ENCODE peak calls at places on chromosomes 5 and 9, in eight cellular contexts. W is GM23248, H is heart left ventricle, I is kidney, U is mucosa of descending colon, B is transverse colon, F is aorta, O is small intestine. X is an unnamed sample.

GRCh38 chr9:79382468-79382867 is 189.3 kb upstream of the TLE4 start:
- DNase-seq in W (no peak), H (no peak), I (no peak), U (no peak), B (no peak), F (no peak), O (no peak), X (no peak)

GRCh38 chr9:34428325-34428958 is 29.9 kb downstream of the FAM219A start:
- DNase-seq in W (no peak), H (no peak), I (no peak), U (no peak), B (no peak), F (no peak), O (no peak), X (no peak)

GRCh38 chr9:9747787-9748186 is 865.0 kb downstream of the PTPRD start:
- DNase-seq in W (no peak), H (no peak), I (no peak), U (no peak), B (no peak), F (no peak), O (no peak), X (no peak)

GRCh38 chr9:87039809-87040392 is 92.6 kb upstream of the GAS1 start:
- DNase-seq in W (peak; percentile 68), H (no peak), I (no peak), U (no peak), B (no peak), F (no peak), O (no peak), X (no peak)

GRCh38 chr5:119123280-119123679 is 52.4 kb downstream of the DMXL1 start:
- DNase-seq in W (no peak), H (no peak), I (no peak), U (no peak), B (no peak), F (no peak), O (no peak), X (no peak)

GRCh38 chr9:126609191-126609590 is 4.5 kb upstream of the LMX1B start:
- DNase-seq in W (no peak), H (no peak), I (no peak), U (no peak), B (no peak), F (no peak), O (no peak), X (no peak)

GRCh38 chr9:126860757-126861466 is 473 bp downstream of the ZBTB34 start:
- DNase-seq in W (peak; percentile 65), H (no peak), I (peak; percentile 82), U (peak; percentile 72), B (peak; percentile 57), F (peak; percentile 68), O (peak; percentile 30), X (no peak)

GRCh38 chr9:111613436-111614040 is 14.1 kb upstream of the PTGR1 start:
- DNase-seq in W (no peak), H (no peak), I (no peak), U (no peak), B (peak; percentile 35), F (no peak), O (peak; percentile 90), X (no peak)

GRCh38 chr5:131163315-131164119 is 1.5 kb downstream of the HINT1 start:
- DNase-seq in W (peak; percentile 57), H (no peak), I (no peak), U (no peak), B (no peak), F (no peak), O (peak; percentile 51), X (no peak)

GRCh38 chr5:135053278-135053677 is 19.2 kb upstream of the PITX1 start:
- DNase-seq in W (no peak), H (no peak), I (peak; percentile 28), U (no peak), B (peak; percentile 38), F (peak; percentile 20), O (no peak), X (no peak)

GRCh38 chr5:138459311-138459710 is 6.0 kb upstream of the EGR1 start:
- DNase-seq in W (no peak), H (peak; percentile 62), I (no peak), U (peak; percentile 85), B (peak; percentile 69), F (peak; percentile 85), O (peak; percentile 59), X (no peak)

DNA sequence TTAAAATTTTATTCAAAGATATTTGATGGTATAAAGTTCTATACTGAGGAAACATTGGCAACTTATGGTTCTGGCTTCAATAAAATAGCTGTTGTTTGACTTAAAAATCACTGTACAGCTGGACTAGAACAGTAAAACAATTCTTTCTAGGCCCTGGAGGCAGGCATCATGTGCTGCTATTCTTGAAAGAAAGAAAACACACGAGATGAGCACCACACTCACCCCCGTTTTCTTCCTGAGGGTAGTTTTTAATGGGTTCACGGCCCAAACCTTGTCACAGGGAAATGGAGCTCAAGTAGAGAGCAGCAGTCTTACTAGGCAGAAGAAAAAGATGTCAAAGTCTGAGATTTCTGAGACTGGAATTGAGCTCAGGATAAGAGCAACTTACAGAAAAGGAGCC is 68.0 kb downstream of the FSTL4 start:
- DNase-seq in W (no peak), H (no peak), I (no peak), U (no peak), B (no peak), F (no peak), O (no peak), X (no peak)
- H3K4me3 ChIP-seq in W (no peak overlapping the region), H (no peak overlapping the region), I (no peak overlapping the region), U (no peak overlapping the region), B (no peak overlapping the region), F (no peak overlapping the region), O (no peak overlapping the region), X (no peak overlapping the region)

GRCh38 chr5:145246961-145247744 is 588.0 kb downstream of the PRELID2 start:
- DNase-seq in W (peak; percentile 69), H (no peak), I (no peak), U (no peak), B (no peak), F (no peak), O (no peak), X (no peak)
- H3K4me1 ChIP-seq in W (peaks cover 38% of the 10 kb centered on the region), H (no peaks in the 10 kb centered on the region), I (no peaks in the 10 kb centered on the region), U (no peaks in the 10 kb centered on the region), B (no peaks in the 10 kb centered on the region), F (peaks cover 3% of the 10 kb centered on the region), O (no peaks in the 10 kb centered on the region), X (no peaks in the 10 kb centered on the region)

GRCh38 chr5:19987594-19988345 is at the start of gene CDH18:
- DNase-seq in W (peak; percentile 51), H (peak; percentile 37), I (peak; percentile 68), U (peak; percentile 27), B (no peak), F (no peak), O (no peak), X (peak; percentile 22)

GRCh38 chr5:19986036-19986619 is 1.9 kb downstream of the CDH18 start:
- DNase-seq in W (peak; percentile 27), H (no peak), I (no peak), U (no peak), B (no peak), F (no peak), O (no peak), X (no peak)

GRCh38 chr5:19986806-19987205 is 1.2 kb downstream of the CDH18 start:
- DNase-seq in W (no peak), H (no peak), I (no peak), U (no peak), B (no peak), F (no peak), O (no peak), X (no peak)

DNA sequence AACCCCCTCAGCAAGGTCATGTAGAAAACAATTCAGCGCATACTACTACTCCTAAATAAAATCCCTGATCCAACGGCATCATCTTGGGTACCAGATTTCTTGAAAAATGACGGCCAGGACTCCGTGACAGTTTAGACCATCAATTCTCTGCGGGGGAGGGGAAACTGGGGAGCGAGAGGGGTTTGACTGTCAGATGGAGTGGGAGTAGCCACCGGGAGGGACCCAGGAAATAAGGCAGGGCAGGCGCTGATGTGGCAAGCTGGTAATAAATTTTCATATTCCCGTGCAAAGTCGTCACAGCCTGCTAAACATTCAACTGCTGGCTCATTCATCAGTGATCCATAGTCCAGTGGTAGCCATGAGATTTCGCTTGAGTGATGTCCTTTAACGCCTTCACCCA is 447 bp upstream of the CDH18 start:
- DNase-seq in W (no peak), H (no peak), I (peak; percentile 37), U (no peak), B (no peak), F (no peak), O (no peak), X (no peak)
- H3K4me3 ChIP-seq in W (peak overlapping the region; percentile 62), H (no peak overlapping the region), I (no peak overlapping the region), U (no peak overlapping the region), B (no peak overlapping the region), F (no peak overlapping the region), O (no peak overlapping the region), X (no peak overlapping the region)

GRCh38 chr9:90813011-90813410 is 11.4 kb downstream of the SYK start:
- DNase-seq in W (no peak), H (no peak), I (no peak), U (no peak), B (no peak), F (no peak), O (no peak), X (no peak)
- H3K4me1 ChIP-seq in W (no peaks in the 10 kb centered on the region), H (no peaks in the 10 kb centered on the region), I (no peaks in the 10 kb centered on the region), U (no peaks in the 10 kb centered on the region), B (peaks cover 19% of the 10 kb centered on the region), F (no peaks in the 10 kb centered on the region), O (no peaks in the 10 kb centered on the region), X (no peaks in the 10 kb centered on the region)

GRCh38 chr5:66722653-66723052 is 126.5 kb downstream of the MAST4 start:
- DNase-seq in W (no peak), H (no peak), I (no peak), U (no peak), B (no peak), F (no peak), O (no peak), X (no peak)
- H3K4me3 ChIP-seq in W (no peak overlapping the region), H (no peak overlapping the region), I (no peak overlapping the region), U (no peak overlapping the region), B (no peak overlapping the region), F (no peak overlapping the region), O (no peak overlapping the region), X (no peak overlapping the region)

GRCh38 chr5:1317921-1318565 is 23.2 kb upstream of the TERT start:
- DNase-seq in W (no peak), H (no peak), I (peak; percentile 60), U (no peak), B (no peak), F (peak; percentile 13), O (no peak), X (no peak)
- H3K4me1 ChIP-seq in W (no peaks in the 10 kb centered on the region), H (no peaks in the 10 kb centered on the region), I (no peaks in the 10 kb centered on the region), U (peaks cover 41% of the 10 kb centered on the region), B (peaks cover 30% of the 10 kb centered on the region), F (no peaks in the 10 kb centered on the region), O (peaks cover 2% of the 10 kb centered on the region), X (peaks cover 7% of the 10 kb centered on the region)

GRCh38 chr5:54519083-54519541 is 1.6 kb downstream of the SNX18 start:
- DNase-seq in W (peak; percentile 55), H (peak; percentile 54), I (peak; percentile 80), U (peak; percentile 62), B (no peak), F (peak; percentile 63), O (no peak), X (no peak)

GRCh38 chr5:54518146-54519082 is 855 bp downstream of the SNX18 start:
- DNase-seq in W (peak; percentile 76), H (peak; percentile 71), I (peak; percentile 91), U (peak; percentile 69), B (peak; percentile 58), F (peak; percentile 78), O (peak; percentile 45), X (peak; percentile 69)

GRCh38 chr5:54520940-54521339 is 3.4 kb downstream of the SNX18 start:
- DNase-seq in W (peak; percentile 57), H (no peak), I (no peak), U (no peak), B (no peak), F (no peak), O (no peak), X (no peak)

GRCh38 chr5:54522080-54522479 is 4.5 kb downstream of the SNX18 start:
- DNase-seq in W (peak; percentile 49), H (no peak), I (no peak), U (no peak), B (no peak), F (no peak), O (no peak), X (no peak)

GRCh38 chr5:54520438-54520846 is 2.9 kb downstream of the SNX18 start:
- DNase-seq in W (peak; percentile 65), H (no peak), I (peak; percentile 70), U (no peak), B (no peak), F (peak; percentile 57), O (peak; percentile 43), X (no peak)
- H3K4me3 ChIP-seq in W (peak overlapping the region; percentile 98), H (peak overlapping the region; percentile 93), I (peak overlapping the region; percentile 90), U (no peak overlapping the region), B (peak overlapping the region; percentile 85), F (peak overlapping the region; percentile 78), O (peak overlapping the region; percentile 70), X (peak overlapping the region; percentile 100)

X was measured in left ventricle myocardium inferior.